ENCODE peak calls at places on chromosomes 3 and 15, in seven cellular contexts. C is germinal center; Y is amygdala; E is right lobe of liver; W is activated CD4-positive, alpha-beta T cell treated with anti-CD3 and anti-CD28 coated beads, Interleukin-2, amount 50 U/mL, for 1 hour; B is stimulated activated CD8-positive, alpha-beta memory T cell treated with anti-CD3 and anti-CD28 coated beads, Interleukin-7, amount 100 ng/mL, for 1 hour; S is KBM-7. F is an unnamed sample.

GRCh38 chr15:77066961-77067690 is 3.8 kb downstream of the TSPAN3 start:
- DNase-seq in Y (no peak), S (no peak), W (no peak), E (no peak), B (no peak), C (no peak), F (no peak)

GRCh38 chr3:176097036-176097435 is 1100.2 kb downstream of the TBL1XR1 start:
- DNase-seq in B (no peak), Y (no peak), W (no peak), S (no peak), C (no peak), E (no peak), F (no peak)

GRCh38 chr15:91694829-91695205 is 158.7 kb upstream of the SLCO3A1 start:
- DNase-seq in C (no peak), Y (no peak), E (no peak), W (no peak), S (no peak), B (no peak), F (no peak)

GRCh38 chr15:73368301-73369072 is at the start of gene HCN4:
- DNase-seq in E (no peak), S (no peak), C (no peak), W (no peak), B (no peak), Y (no peak), F (no peak)

GRCh38 chr15:48536681-48537091 is 108.8 kb downstream of the FBN1 start:
- DNase-seq in E (no peak), S (no peak), Y (no peak), C (no peak), B (no peak), W (no peak), F (no peak)

GRCh38 chr15:90167121-90167520 is 34.0 kb upstream of the SEMA4B start:
- DNase-seq in W (no peak), B (no peak), S (no peak), C (no peak), E (no peak), Y (no peak), F (no peak)

GRCh38 chr3:129549006-129549800 is 6.2 kb downstream of the H1-8 start:
- DNase-seq in Y (no peak), E (no peak), S (peak; percentile 26), W (no peak), C (no peak), B (no peak), F (no peak)

GRCh38 chr3:52811452-52812011 is 16.9 kb downstream of the ITIH3 start:
- DNase-seq in B (no peak), W (no peak), C (no peak), E (peak; percentile 73), S (no peak), Y (no peak), F (no peak)

GRCh38 chr3:133404925-133405324 is 5.1 kb downstream of the BFSP2 start:
- DNase-seq in E (no peak), Y (no peak), S (no peak), C (no peak), B (no peak), W (no peak), F (no peak)

GRCh38 chr3:39724233-39724846 is 85.1 kb upstream of the MYRIP start:
- DNase-seq in S (no peak), C (peak; percentile 10), B (no peak), W (no peak), Y (no peak), E (no peak), F (no peak)

GRCh38 chr3:117751691-117752090 is 1042.1 kb downstream of the TUSC7 start:
- DNase-seq in W (no peak), Y (peak; percentile 29), B (no peak), S (no peak), C (no peak), E (no peak), F (no peak)

GRCh38 chr3:69142090-69142489 is 19.7 kb upstream of the LMOD3 start:
- DNase-seq in W (no peak), Y (no peak), S (no peak), E (no peak), B (no peak), C (no peak), F (no peak)

GRCh38 chr3:121786485-121786884 is 36.9 kb upstream of the GOLGB1 start:
- DNase-seq in C (no peak), B (no peak), Y (no peak), S (no peak), W (no peak), E (no peak), F (no peak)

GRCh38 chr15:73926191-73927002 is at the start of gene LOXL1:
- DNase-seq in W (no peak), Y (no peak), S (peak; percentile 64), B (no peak), C (no peak), E (peak; percentile 33), F (no peak)

GRCh38 chr3:146746190-146746589 is 141.0 kb upstream of the PLSCR5 start:
- DNase-seq in B (no peak), E (no peak), W (no peak), Y (no peak), C (no peak), S (no peak), F (no peak)

GRCh38 chr3:25907081-25907480 is 117.2 kb downstream of the OXSM start:
- DNase-seq in Y (no peak), C (no peak), S (no peak), E (no peak), B (no peak), W (no peak), F (peak; percentile 64)

GRCh38 chr3:64238971-64239667 is 13.9 kb upstream of the PRICKLE2 start:
- DNase-seq in C (no peak), B (no peak), S (no peak), W (no peak), E (no peak), Y (no peak), F (no peak)

GRCh38 chr3:24254649-24255048 is 240.0 kb downstream of the THRB start:
- DNase-seq in E (no peak), B (no peak), S (no peak), C (no peak), Y (no peak), W (no peak), F (no peak)

GRCh38 chr3:38620236-38620635 is 29.3 kb downstream of the SCN5A start:
- DNase-seq in E (no peak), C (no peak), B (no peak), Y (no peak), W (no peak), S (no peak), F (no peak)

GRCh38 chr15:100726426-100727190 is 124.2 kb downstream of the ASB7 start:
- DNase-seq in W (no peak), B (no peak), C (no peak), S (no peak), Y (no peak), E (no peak), F (no peak)

GRCh38 chr15:29822100-29822684 is at the start of gene TJP1:
- DNase-seq in Y (no peak), B (no peak), C (peak; percentile 13), W (no peak), E (peak; percentile 87), S (no peak), F (no peak)

GRCh38 chr15:70954176-70954575 is 61.5 kb downstream of the LRRC49 start:
- DNase-seq in B (no peak), W (no peak), C (no peak), E (no peak), Y (no peak), S (no peak), F (no peak)

GRCh38 chr15:65384505-65384894 is 6.7 kb upstream of the IGDCC3 start:
- DNase-seq in Y (no peak), C (no peak), E (no peak), B (no peak), W (no peak), S (no peak), F (no peak)

GRCh38 chr15:98667521-98668179 is 19.3 kb downstream of the IGF1R start:
- DNase-seq in B (no peak), W (no peak), S (no peak), E (no peak), Y (no peak), C (no peak), F (no peak)

GRCh38 chr3:30319713-30320112 is 286.7 kb upstream of the TGFBR2 start:
- DNase-seq in B (no peak), E (no peak), S (peak; percentile 58), Y (no peak), C (peak; percentile 22), W (peak; percentile 32), F (no peak)

GRCh38 chr3:114827495-114827894 is 319.6 kb downstream of the ZBTB20 start:
- DNase-seq in W (no peak), E (no peak), B (no peak), S (peak; percentile 65), C (peak; percentile 32), Y (no peak), F (no peak)

F was measured in cerebellar nuclear complex.